ENCODE peak calls at places on chromosomes 7 and 10, in four cellular contexts. One of them, this sample, is unnamed.

GRCh38 chr7:23469150-23469960 is 936 bp downstream of the IGF2BP3 start:
- DNase-seq in neural progenitor cell: peak; percentile 52
- DNase-seq in mammary epithelial cell: peak; percentile 19
- DNase-seq in GM23338: no peak
- DNase-seq in this sample: no peak

GRCh38 chr10:22655312-22655973 is 58.9 kb downstream of the PIP4K2A start:
- DNase-seq in neural progenitor cell: no peak
- DNase-seq in mammary epithelial cell: peak; percentile 71
- DNase-seq in GM23338: no peak
- DNase-seq in this sample: no peak

GRCh38 chr7:156095908-156096539 is 283.8 kb upstream of the SHH start:
- DNase-seq in neural progenitor cell: no peak
- DNase-seq in mammary epithelial cell: no peak
- DNase-seq in GM23338: no peak
- DNase-seq in this sample: peak; percentile 65

GRCh38 chr7:45007571-45008328 is 7.7 kb downstream of the CCM2 start:
- DNase-seq in neural progenitor cell: no peak
- DNase-seq in mammary epithelial cell: no peak
- DNase-seq in GM23338: no peak
- DNase-seq in this sample: peak; percentile 58

GRCh38 chr7:73823873-73824597 is 6.8 kb upstream of the CLDN4 start:
- DNase-seq in neural progenitor cell: no peak
- DNase-seq in mammary epithelial cell: no peak
- DNase-seq in GM23338: no peak
- DNase-seq in this sample: no peak

GRCh38 chr7:29300649-29301048 is 106.1 kb downstream of the CHN2 start:
- DNase-seq in neural progenitor cell: no peak
- DNase-seq in mammary epithelial cell: no peak
- DNase-seq in GM23338: no peak
- DNase-seq in this sample: no peak

GRCh38 chr7:94856643-94857042 is 50.8 kb upstream of the PPP1R9A start:
- DNase-seq in neural progenitor cell: no peak
- DNase-seq in mammary epithelial cell: no peak
- DNase-seq in GM23338: no peak
- DNase-seq in this sample: no peak

GRCh38 chr7:2038876-2039728 is 193.6 kb downstream of the MAD1L1 start:
- DNase-seq in neural progenitor cell: no peak
- DNase-seq in mammary epithelial cell: no peak
- DNase-seq in GM23338: no peak
- DNase-seq in this sample: no peak

GRCh38 chr10:124354411-124355382 is 64.0 kb downstream of the OAT start:
- DNase-seq in neural progenitor cell: peak; percentile 36
- DNase-seq in mammary epithelial cell: no peak
- DNase-seq in GM23338: peak; percentile 27
- DNase-seq in this sample: peak; percentile 48

GRCh38 chr7:116940689-116941088 is 12.6 kb upstream of the ST7 start:
- DNase-seq in neural progenitor cell: no peak
- DNase-seq in mammary epithelial cell: no peak
- DNase-seq in GM23338: no peak
- DNase-seq in this sample: no peak

GRCh38 chr7:17320642-17321041 is 22.2 kb downstream of the AHR start:
- DNase-seq in neural progenitor cell: no peak
- DNase-seq in mammary epithelial cell: no peak
- DNase-seq in GM23338: no peak
- DNase-seq in this sample: no peak
- TF ChIP-seq CTCF in neural progenitor cell: no peak
- TF ChIP-seq CTCF in mammary epithelial cell: no peak
- TF ChIP-seq CTCF in GM23338: no peak
- TF ChIP-seq CTCF in this sample: no peak

GRCh38 chr10:81873932-81874816 is 820 bp upstream of the NRG3 start:
- DNase-seq in neural progenitor cell: peak; percentile 95
- DNase-seq in mammary epithelial cell: peak; percentile 12
- DNase-seq in GM23338: peak; percentile 92
- DNase-seq in this sample: peak; percentile 86
- TF ChIP-seq EZH2 in neural progenitor cell: no peak
- TF ChIP-seq EZH2 in mammary epithelial cell: peak; percentile 72
- TF ChIP-seq EZH2 in GM23338: no peak
- TF ChIP-seq EZH2 in this sample: no peak

DNA sequence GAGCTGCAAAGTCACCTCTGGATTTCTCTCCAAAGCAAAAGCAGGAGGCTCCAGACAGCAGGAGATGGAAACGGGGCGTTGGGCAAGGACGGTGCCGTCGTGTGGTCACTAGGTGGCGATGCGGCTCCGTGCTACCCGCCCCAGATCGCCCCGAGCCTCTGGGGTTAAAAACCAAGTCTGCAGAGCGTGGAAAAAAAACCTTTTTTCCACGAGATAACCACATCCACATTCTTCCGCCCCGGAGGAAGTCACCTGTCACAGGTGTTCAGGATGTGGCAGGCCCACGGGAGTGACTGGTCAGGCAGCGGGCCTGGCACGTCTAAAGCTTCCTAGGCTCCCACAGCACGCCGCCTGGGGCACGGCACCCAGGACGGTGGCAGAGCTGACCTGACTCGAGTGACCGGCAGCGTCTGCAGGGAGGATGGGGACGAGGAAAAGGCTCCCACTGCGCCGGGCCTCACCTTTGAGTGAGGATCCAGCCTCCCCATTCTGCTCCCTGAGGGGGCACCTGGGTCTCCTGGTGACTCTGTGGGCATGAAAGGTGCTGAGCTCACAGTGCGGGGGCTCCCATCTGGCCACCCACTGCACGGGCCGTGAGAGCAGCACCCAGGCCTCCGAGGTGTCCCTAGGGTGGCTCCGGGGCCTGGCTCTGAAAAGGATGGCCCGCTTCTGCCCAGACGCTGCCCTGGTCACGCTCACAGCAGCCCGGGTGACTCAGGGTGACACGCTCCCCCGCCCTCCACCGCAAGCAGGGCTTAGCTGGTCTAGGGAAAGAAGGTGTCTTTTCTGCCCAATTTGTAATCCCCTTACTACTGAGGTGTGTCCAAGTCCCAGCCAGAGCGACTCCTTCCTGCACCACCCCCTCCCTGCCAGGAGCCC is 71.3 kb upstream of the TNRC18 start:
- DNase-seq in neural progenitor cell: peak; percentile 90
- DNase-seq in mammary epithelial cell: peak; percentile 76
- DNase-seq in GM23338: peak; percentile 94
- DNase-seq in this sample: peak; percentile 68
- H3K4me3 ChIP-seq in neural progenitor cell: no peak overlapping the region
- H3K4me3 ChIP-seq in mammary epithelial cell: no peak overlapping the region
- H3K4me3 ChIP-seq in GM23338: no peak overlapping the region
- H3K4me3 ChIP-seq in this sample: no peak overlapping the region

DNA sequence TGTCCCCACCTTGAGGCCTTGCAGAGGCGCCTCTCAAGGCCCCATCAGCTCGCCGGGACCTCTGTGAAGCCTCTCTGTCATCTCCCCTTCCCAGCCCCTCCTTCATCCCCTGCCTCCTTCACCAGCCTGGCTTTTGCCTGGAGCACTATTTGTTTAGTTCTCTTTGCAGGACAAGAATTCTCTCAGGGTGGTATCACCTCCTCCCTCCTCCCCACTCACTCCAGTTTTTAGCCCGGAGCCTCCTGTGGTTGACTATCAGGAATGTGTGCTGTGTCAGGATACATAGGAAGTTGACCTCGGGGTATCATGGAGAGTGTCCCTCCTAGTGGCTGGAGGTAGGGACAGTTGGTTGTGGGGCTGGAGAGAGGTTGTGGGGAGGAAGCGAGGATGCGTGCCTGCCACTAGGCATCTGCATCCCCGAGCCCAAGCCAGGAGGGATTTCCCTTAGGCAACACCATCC is 89.8 kb upstream of the ANLN start:
- DNase-seq in neural progenitor cell: no peak
- DNase-seq in mammary epithelial cell: no peak
- DNase-seq in GM23338: no peak
- DNase-seq in this sample: no peak
- TF ChIP-seq CTCF in neural progenitor cell: no peak
- TF ChIP-seq CTCF in mammary epithelial cell: no peak
- TF ChIP-seq CTCF in GM23338: peak; percentile 17
- TF ChIP-seq CTCF in this sample: no peak

GRCh38 chr7:151166629-151167196 is 781 bp downstream of the GBX1 start:
- DNase-seq in neural progenitor cell: no peak
- DNase-seq in mammary epithelial cell: no peak
- DNase-seq in GM23338: peak; percentile 57
- DNase-seq in this sample: no peak
- TF ChIP-seq EZH2 in neural progenitor cell: peak; percentile 96
- TF ChIP-seq EZH2 in mammary epithelial cell: peak; percentile 91
- TF ChIP-seq EZH2 in GM23338: peak; percentile 91
- TF ChIP-seq EZH2 in this sample: no peak